ENCODE peak calls at places on chromosomes 6 and 20, in seven cellular contexts. J, U, W, T, K, P and Q are unnamed samples.

GRCh38 chr6:143449731-143450452 is 603 bp downstream of the ADAT2 start:
- DNase-seq in U (no peak), T (peak; percentile 28), W (no peak), P (no peak), K (no peak), J (peak; percentile 14), Q (peak; percentile 12)

GRCh38 chr20:54355631-54356280 is 119.6 kb upstream of the DOK5 start:
- DNase-seq in J (no peak), K (no peak), W (no peak), P (no peak), T (no peak), U (no peak), Q (no peak)

GRCh38 chr20:56608376-56608775 is 20.7 kb upstream of the TFAP2C start:
- DNase-seq in T (no peak), W (no peak), P (no peak), U (no peak), K (no peak), J (no peak), Q (no peak)

GRCh38 chr20:9807176-9807575 is 31.7 kb downstream of the PAK5 start:
- DNase-seq in K (no peak), W (no peak), T (no peak), J (no peak), U (no peak), P (no peak), Q (no peak)

GRCh38 chr20:25315418-25316210 is 67.7 kb downstream of the PYGB start:
- DNase-seq in J (peak; percentile 68), K (no peak), P (no peak), U (peak; percentile 44), T (no peak), W (no peak), Q (no peak)

GRCh38 chr6:106560966-106561740 is 68.1 kb downstream of the RTN4IP1 start:
- DNase-seq in P (no peak), U (no peak), J (peak; percentile 70), W (no peak), T (peak; percentile 36), K (no peak), Q (no peak)

GRCh38 chr20:43538855-43539700 is 19.7 kb upstream of the SGK2 start:
- DNase-seq in T (no peak), W (no peak), K (no peak), J (no peak), P (no peak), U (no peak), Q (no peak)

GRCh38 chr6:34200340-34200971 is 36.2 kb upstream of the HMGA1 start:
- DNase-seq in U (no peak), K (no peak), J (no peak), P (no peak), T (no peak), W (no peak), Q (no peak)

GRCh38 chr6:143867236-143867635 is 3.0 kb downstream of the ZC2HC1B start:
- DNase-seq in T (no peak), P (no peak), W (no peak), K (no peak), J (no peak), U (no peak), Q (no peak)

GRCh38 chr20:40506567-40506966 is 182.5 kb downstream of the MAFB start:
- DNase-seq in T (peak; percentile 22), U (peak; percentile 98), P (no peak), J (peak; percentile 98), W (no peak), K (peak; percentile 87), Q (peak; percentile 88)

GRCh38 chr6:35717449-35718353 is 19.1 kb upstream of the ARMC12 start:
- DNase-seq in T (peak; percentile 27), J (no peak), U (no peak), W (no peak), K (no peak), P (no peak), Q (no peak)

GRCh38 chr6:156719720-156720563 is 57.2 kb upstream of the ARID1B start:
- DNase-seq in K (peak; percentile 96), W (peak; percentile 7), J (peak; percentile 92), P (no peak), T (peak; percentile 84), U (peak; percentile 96), Q (peak; percentile 93)

GRCh38 chr20:13279171-13279570 is 58.1 kb downstream of the ISM1 start:
- DNase-seq in J (peak; percentile 55), W (no peak), P (no peak), U (no peak), T (no peak), K (no peak), Q (no peak)

GRCh38 chr6:162963861-162964260 is 236.1 kb downstream of the PACRG start:
- DNase-seq in W (no peak), T (no peak), P (no peak), J (no peak), U (no peak), K (no peak), Q (no peak)

GRCh38 chr6:79307321-79308036 is 73.0 kb upstream of the HMGN3 start:
- DNase-seq in P (no peak), T (no peak), K (no peak), J (no peak), W (no peak), U (no peak), Q (no peak)

GRCh38 chr6:134009876-134010275 is 42.5 kb downstream of the SLC2A12 start:
- DNase-seq in T (no peak), U (no peak), K (no peak), J (no peak), W (no peak), P (no peak), Q (no peak)

GRCh38 chr20:10357974-10358373 is 76.0 kb downstream of the MKKS start:
- DNase-seq in U (no peak), J (no peak), K (no peak), W (no peak), T (no peak), P (no peak), Q (no peak)

GRCh38 chr6:149130093-149130872 is 187.2 kb upstream of the TAB2 start:
- DNase-seq in P (no peak), J (no peak), K (no peak), U (no peak), T (no peak), W (no peak), Q (no peak)